ENCODE peak calls at places on chromosomes 6 and 20, in four cellular contexts. M is K562, Z is HepG2, D is WTC11. H is an unnamed sample.

GRCh38 chr6:169026175-169026574 is 227.5 kb downstream of the THBS2 start:
- DNase-seq in M (no peak), D (no peak), Z (no peak), H (no peak)

GRCh38 chr6:53837875-53838806 is 43.3 kb downstream of the LRRC1 start:
- DNase-seq in M (no peak), D (no peak), Z (no peak), H (no peak)

GRCh38 chr20:39116020-39116419 is 153.9 kb downstream of the DHX35 start:
- DNase-seq in M (peak; percentile 14), D (no peak), Z (no peak), H (no peak)

GRCh38 chr6:95185874-95186273 is 391.5 kb upstream of the MANEA start:
- DNase-seq in D (no peak), Z (no peak), M (no peak), H (no peak)

GRCh38 chr6:24284006-24284405 is 73.9 kb downstream of the DCDC2 start:
- DNase-seq in Z (no peak), M (peak; percentile 6), D (no peak), H (no peak)

GRCh38 chr6:143405381-143406154 is 44.9 kb downstream of the ADAT2 start:
- DNase-seq in Z (no peak), M (no peak), D (no peak), H (no peak)

GRCh38 chr6:158760618-158761250 is 58.4 kb downstream of the EZR start:
- DNase-seq in D (no peak), Z (no peak), M (no peak), H (no peak)

GRCh38 chr6:56802570-56802969 is 152.3 kb upstream of the BEND6 start:
- DNase-seq in M (no peak), Z (peak; percentile 68), D (no peak), H (no peak)

GRCh38 chr6:15296249-15296648 is 50.4 kb downstream of the JARID2 start:
- DNase-seq in M (no peak), Z (no peak), D (no peak), H (no peak)

GRCh38 chr20:63183422-63184146 is 32.3 kb downstream of the YTHDF1 start:
- DNase-seq in M (peak; percentile 65), Z (peak; percentile 55), D (peak; percentile 85), H (peak; percentile 54)

GRCh38 chr6:146915671-146916127 is 288.5 kb upstream of the STXBP5 start:
- DNase-seq in Z (no peak), M (peak; percentile 63), D (no peak), H (peak; percentile 16)

GRCh38 chr6:21666788-21667681 is 73.5 kb downstream of the SOX4 start:
- DNase-seq in Z (no peak), D (peak; percentile 61), M (no peak), H (no peak)

GRCh38 chr6:145836170-145836569 is 21.6 kb upstream of the FBXO30 start:
- DNase-seq in M (no peak), Z (no peak), D (no peak), H (no peak)

GRCh38 chr20:438581-439469 is 23.5 kb downstream of the TBC1D20 start:
- DNase-seq in Z (no peak), M (no peak), D (no peak), H (no peak)

GRCh38 chr6:18595774-18596528 is 208.8 kb downstream of the RNF144B start:
- DNase-seq in M (peak; percentile 76), Z (peak; percentile 43), D (peak; percentile 73), H (peak; percentile 56)

GRCh38 chr6:743320-744096 is 50.6 kb upstream of the EXOC2 start:
- DNase-seq in Z (no peak), D (no peak), M (no peak), H (no peak)

DNA sequence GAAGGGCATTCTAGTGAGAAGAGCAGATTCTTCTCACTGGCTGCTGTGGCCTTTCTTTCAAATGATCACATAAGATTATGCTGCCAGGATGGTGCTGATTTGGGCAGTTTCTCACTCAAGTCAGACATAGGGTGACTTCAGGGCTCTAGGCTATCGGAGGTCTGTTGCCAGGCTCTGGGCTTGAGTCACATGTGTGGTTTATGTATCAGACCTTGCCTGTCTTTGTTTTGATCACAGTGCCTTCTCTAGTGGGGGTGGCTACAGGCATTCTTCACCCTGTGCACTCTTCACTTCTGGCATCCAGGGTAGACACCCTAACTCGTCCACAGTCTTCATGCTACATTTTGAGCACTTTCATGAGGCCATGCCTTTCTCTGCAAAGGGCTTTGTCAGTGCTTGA is 823.7 kb upstream of the MAN1A1 start:
- DNase-seq in Z (no peak), M (no peak), D (no peak), H (no peak)
- TF ChIP-seq NR3C1 in Z (no peak), M (no peak), D (no peak), H (no peak)

DNA sequence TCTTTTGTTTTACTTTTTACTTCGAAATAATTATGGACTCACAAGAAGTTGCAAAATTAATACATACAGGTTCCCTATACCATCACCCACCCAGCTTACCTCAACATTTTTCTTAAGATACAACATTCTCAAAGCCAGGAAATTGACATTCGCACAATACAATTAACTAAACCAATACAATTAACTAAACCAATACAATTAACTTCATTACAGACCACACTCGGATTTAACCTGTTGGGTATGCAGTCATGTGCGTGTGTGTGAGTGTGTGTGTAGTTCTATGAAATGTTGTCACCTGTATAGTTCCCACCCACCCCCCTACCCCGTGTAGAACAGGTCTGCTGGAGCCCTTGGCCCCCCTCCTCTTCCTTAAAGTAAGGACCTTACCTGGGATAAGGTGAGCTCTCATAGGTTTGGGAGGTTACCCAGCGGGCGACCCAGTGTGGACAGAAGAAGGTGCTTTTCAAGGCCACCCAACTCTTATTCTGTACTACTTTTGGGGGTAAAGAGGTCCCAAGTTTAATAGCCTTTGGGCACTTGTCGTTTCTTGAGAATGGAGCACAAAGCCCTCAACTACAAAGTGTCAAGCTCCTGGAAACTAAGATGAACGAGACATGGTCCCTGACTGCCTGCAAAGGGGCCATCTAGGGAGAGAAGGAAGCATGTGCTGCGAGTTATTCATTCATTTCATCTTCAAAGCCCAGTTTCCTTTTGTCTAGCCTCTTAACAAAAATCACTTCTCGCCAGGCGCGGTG is 544 bp upstream of the STK38 start:
- DNase-seq in D (no peak), M (peak; percentile 44), Z (no peak), H (no peak)
- TF ChIP-seq NR3C1 in D (no peak), M (no peak), Z (no peak), H (no peak)

GRCh38 chr20:17857639-17858449 is 110.8 kb downstream of the SNX5 start:
- DNase-seq in D (no peak), M (no peak), Z (no peak), H (no peak)

GRCh38 chr20:17856837-17857605 is 111.6 kb downstream of the SNX5 start:
- DNase-seq in Z (no peak), D (no peak), M (no peak), H (no peak)

GRCh38 chr20:17856024-17856564 is 112.5 kb downstream of the SNX5 start:
- DNase-seq in M (no peak), Z (peak; percentile 100), D (no peak), H (no peak)

GRCh38 chr20:17852323-17852722 is 116.3 kb downstream of the SNX5 start:
- DNase-seq in D (no peak), M (peak; percentile 24), Z (no peak), H (no peak)

GRCh38 chr20:17854307-17854903 is 114.2 kb downstream of the SNX5 start:
- DNase-seq in D (peak; percentile 68), M (peak; percentile 14), Z (peak; percentile 82), H (peak; percentile 39)
- TF ChIP-seq NR3C1 in D (no peak), M (no peak), Z (no peak), H (no peak)

DNA sequence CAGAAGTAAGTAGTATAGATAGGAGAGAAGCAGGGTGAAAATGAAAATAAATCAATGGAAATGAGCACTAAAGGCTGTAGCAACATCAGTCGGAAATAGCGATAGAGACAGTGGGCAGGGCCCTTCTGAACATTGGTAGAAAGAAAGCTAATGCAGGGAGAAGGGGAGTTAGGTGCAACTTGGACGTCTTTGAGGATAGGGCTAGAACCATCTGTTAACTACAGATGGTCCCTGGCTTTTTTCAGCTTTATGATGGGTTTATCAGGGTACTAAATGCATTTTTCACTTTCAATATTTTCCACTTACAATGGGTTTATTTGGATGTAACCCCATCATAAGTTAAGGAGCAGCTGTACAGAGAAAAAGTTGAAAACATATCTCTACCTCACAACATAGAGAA is 72.8 kb upstream of the CNR1 start:
- DNase-seq in Z (no peak), M (no peak), D (no peak), H (no peak)
- TF ChIP-seq NR3C1 in Z (no peak), M (no peak), D (no peak), H (no peak)

H was measured in A549.